ENCODE peak calls at places on chromosomes 11 and 22, in six cellular contexts. J is posterior vena cava; L is DMS153; S is activated T-cell treated with anti-CD3 and anti-CD28 coated beads for 1 hour; R is stimulated activated CD4-positive, alpha-beta T cell treated with anti-CD3 and anti-CD28 coated beads, TNF-alpha, amount 100 ng/mL, for 48 hours; U is pancreas. A is an unnamed sample.
A peak's percentile ranks its signal among the peaks of the same experiment; 100 is the strongest.

GRCh38 chr11:66035653-66036333 is 9.5 kb upstream of the CATSPER1 start:
- DNase-seq in R (no peak), S (no peak), U (no peak), L (no peak), J (no peak), A (no peak)

GRCh38 chr11:95068549-95068948 is 1.8 kb downstream of the SRSF8 start:
- DNase-seq in L (peak; percentile 91), J (peak; percentile 88), U (peak; percentile 74), S (peak; percentile 38), R (peak; percentile 34), A (no peak)

GRCh38 chr11:107770546-107770945 is 58.7 kb upstream of the SLN start:
- DNase-seq in L (no peak), R (no peak), S (no peak), J (no peak), U (no peak), A (no peak)

GRCh38 chr11:91115116-91115515 is 892.3 kb upstream of the CHORDC1 start:
- DNase-seq in R (no peak), J (no peak), L (no peak), S (no peak), U (no peak), A (no peak)

GRCh38 chr22:29992341-29993275 is 87.7 kb upstream of the HORMAD2 start:
- DNase-seq in S (no peak), L (no peak), R (no peak), U (no peak), J (no peak), A (no peak)

GRCh38 chr11:26323837-26324236 is 8.1 kb upstream of the ANO3 start:
- DNase-seq in R (no peak), J (no peak), L (no peak), S (no peak), U (no peak), A (no peak)

GRCh38 chr11:14342906-14343305 is 16.1 kb downstream of the RRAS2 start:
- DNase-seq in L (no peak), S (no peak), R (no peak), U (no peak), J (no peak), A (no peak)

GRCh38 chr11:68857037-68857586 is 15.4 kb upstream of the CPT1A start:
- DNase-seq in S (no peak), J (peak; percentile 23), L (no peak), R (no peak), U (no peak), A (no peak)

GRCh38 chr11:57647960-57648776 is 1.5 kb downstream of the YPEL4 start:
- DNase-seq in L (no peak), S (no peak), R (no peak), U (no peak), J (no peak), A (no peak)

GRCh38 chr11:45411221-45411946 is 125.2 kb upstream of the SYT13 start:
- DNase-seq in U (no peak), R (no peak), S (no peak), J (peak; percentile 57), L (no peak), A (peak; percentile 4)

GRCh38 chr11:60251485-60252207 is 8.7 kb upstream of the MS4A4E start:
- DNase-seq in R (no peak), S (no peak), J (no peak), L (peak; percentile 3), U (no peak), A (no peak)

GRCh38 chr11:94325681-94326080 is 21.3 kb downstream of the IZUMO1R start:
- DNase-seq in L (no peak), U (no peak), R (peak; percentile 17), S (peak; percentile 20), J (no peak), A (no peak)

GRCh38 chr11:14471127-14471526 is 28.5 kb downstream of the COPB1 start:
- DNase-seq in R (no peak), L (no peak), U (no peak), S (no peak), J (no peak), A (no peak)

GRCh38 chr22:42364641-42365336 is 67.4 kb downstream of the NFAM1 start:
- DNase-seq in L (peak; percentile 23), J (no peak), U (no peak), S (no peak), R (no peak), A (no peak)

GRCh38 chr22:39290724-39291161 is 28.7 kb downstream of the RPL3 start:
- DNase-seq in U (peak; percentile 89), S (no peak), L (no peak), R (no peak), J (no peak), A (no peak)

GRCh38 chr11:71488086-71488967 is 35.3 kb downstream of the NADSYN1 start:
- DNase-seq in S (no peak), J (peak; percentile 28), L (no peak), R (no peak), U (peak; percentile 17), A (peak; percentile 41)

GRCh38 chr11:105524286-105524685 is 85.6 kb upstream of the GRIA4 start:
- DNase-seq in R (no peak), L (no peak), S (no peak), J (no peak), U (no peak), A (no peak)

GRCh38 chr11:130217632-130218031 is 58.0 kb downstream of the ST14 start:
- DNase-seq in U (peak; percentile 32), L (no peak), R (no peak), J (peak; percentile 70), S (no peak), A (peak; percentile 26)

GRCh38 chr11:35041070-35041554 is 97.9 kb upstream of the CD44 start:
- DNase-seq in L (no peak), U (no peak), S (no peak), J (no peak), R (no peak), A (no peak)